ENCODE peak calls at places on chromosomes 11 and 22, in four cellular contexts. Y is natural killer cell, D is HFFc6, H is OCI-LY7. B is an unnamed sample.

GRCh38 chr11:117691206-117691490 is 105.9 kb downstream of the DSCAML1 start:
- DNase-seq in Y (no peak), D (no peak), H (no peak), B (no peak)

GRCh38 chr11:2805388-2806057 is 80.1 kb downstream of the CDKN1C start:
- DNase-seq in Y (peak), D (no peak), H (no peak), B (no peak)

GRCh38 chr11:19644316-19644715 is 68.3 kb upstream of the NAV2 start:
- DNase-seq in Y (no peak), D (no peak), H (no peak), B (no peak)

GRCh38 chr11:108669711-108670110 is 4.8 kb downstream of the DDX10 start:
- DNase-seq in Y (no peak), D (no peak), H (no peak), B (no peak)

GRCh38 chr11:35682230-35683195 is 19.9 kb downstream of the TRIM44 start:
- DNase-seq in Y (no peak), D (peak), H (no peak), B (no peak)

GRCh38 chr11:11706022-11706421 is 84.2 kb upstream of the GALNT18 start:
- DNase-seq in Y (no peak), D (no peak), H (no peak), B (no peak)

GRCh38 chr11:130180491-130180890 is 20.9 kb downstream of the ST14 start:
- DNase-seq in Y (no peak), D (peak), H (peak), B (no peak)

GRCh38 chr11:2898366-2899079 is 12.9 kb upstream of the CDKN1C start:
- DNase-seq in Y (peak), D (peak), H (no peak), B (no peak)

GRCh38 chr11:75667268-75667830 is 1.5 kb downstream of the MAP6 start:
- DNase-seq in Y (no peak), D (no peak), H (no peak), B (no peak)

GRCh38 chr22:37560682-37561208 is 465 bp downstream of the CDC42EP1 start:
- DNase-seq in Y (no peak), D (peak), H (no peak), B (no peak)

GRCh38 chr11:20488352-20488751 is 100.8 kb downstream of the PRMT3 start:
- DNase-seq in Y (no peak), D (no peak), H (no peak), B (no peak)

GRCh38 chr11:35243774-35244173 is 104.8 kb downstream of the CD44 start:
- DNase-seq in Y (no peak), D (no peak), H (no peak), B (no peak)

GRCh38 chr11:7597620-7598019 is 75.7 kb downstream of the CYB5R2 start:
- DNase-seq in Y (no peak), D (no peak), H (no peak), B (no peak)

GRCh38 chr22:36286096-36286957 is 33.4 kb downstream of the APOL1 start:
- DNase-seq in Y (peak), D (peak), H (peak), B (peak)

GRCh38 chr11:122976734-122977454 is 4.7 kb downstream of the BSX start:
- DNase-seq in Y (no peak), D (no peak), H (no peak), B (no peak)

GRCh38 chr11:118401880-118402590 is 629 bp downstream of the ATP5MG start:
- DNase-seq in Y (no peak), D (peak), H (no peak), B (no peak)

GRCh38 chr11:2267871-2268825 is 2.2 kb downstream of the ASCL2 start:
- DNase-seq in Y (peak), D (no peak), H (no peak), B (no peak)

GRCh38 chr22:18955696-18956095 is 19.6 kb upstream of the PRODH start:
- DNase-seq in Y (no peak), D (no peak), H (no peak), B (no peak)

GRCh38 chr11:67071420-67072284 is 15.0 kb downstream of the RHOD start:
- DNase-seq in Y (peak), D (no peak), H (peak), B (peak)

GRCh38 chr11:92285776-92286175 is 61.2 kb downstream of the FAT3 start:
- DNase-seq in Y (no peak), D (no peak), H (no peak), B (no peak)

GRCh38 chr22:36068776-36069344 is 40.2 kb upstream of the RBFOX2 start:
- DNase-seq in Y (no peak), D (no peak), H (peak), B (no peak)

GRCh38 chr22:27998511-27999410 is 79.7 kb upstream of the PITPNB start:
- DNase-seq in Y (no peak), D (no peak), H (no peak), B (no peak)

GRCh38 chr11:2911088-2912037 is 17.9 kb downstream of the PHLDA2 start:
- DNase-seq in Y (no peak), D (no peak), H (no peak), B (no peak)

GRCh38 chr11:110147965-110148709 is 54.9 kb downstream of the ZC3H12C start:
- DNase-seq in Y (no peak), D (peak), H (no peak), B (no peak)

GRCh38 chr11:931385-931784 is 5.7 kb downstream of the AP2A2 start:
- DNase-seq in Y (no peak), D (no peak), H (no peak), B (no peak)

GRCh38 chr22:43014062-43014875 is 680 bp downstream of the PACSIN2 start:
- DNase-seq in Y (peak), D (no peak), H (peak), B (no peak)

GRCh38 chr11:128757235-128757711 is 63.4 kb downstream of the FLI1 start:
- DNase-seq in Y (peak), D (peak), H (peak), B (no peak)

GRCh38 chr22:27992294-27993165 is 73.5 kb upstream of the PITPNB start:
- DNase-seq in Y (peak), D (no peak), H (no peak), B (no peak)

GRCh38 chr11:117230286-117230961 is 1.4 kb downstream of the PCSK7 start:
- DNase-seq in Y (peak), D (no peak), H (peak), B (no peak)

GRCh38 chr11:100562102-100562501 is 125.0 kb upstream of the ARHGAP42 start:
- DNase-seq in Y (no peak), D (peak), H (no peak), B (no peak)

GRCh38 chr22:37627545-37627944 is 11.9 kb upstream of the SH3BP1 start:
- DNase-seq in Y (no peak), D (no peak), H (peak), B (no peak)

GRCh38 chr11:5297671-5298070 is 4.1 kb downstream of the OR51B4 start:
- DNase-seq in Y (no peak), D (no peak), H (no peak), B (no peak)

GRCh38 chr11:5289696-5290095 is 12.1 kb downstream of the OR51B4 start:
- DNase-seq in Y (no peak), D (no peak), H (no peak), B (no peak)

GRCh38 chr11:5291207-5291838 is 10.4 kb downstream of the OR51B4 start:
- DNase-seq in Y (no peak), D (peak), H (peak), B (no peak)

GRCh38 chr11:5288912-5289525 is 12.7 kb downstream of the OR51B4 start:
- DNase-seq in Y (no peak), D (no peak), H (no peak), B (no peak)

DNA sequence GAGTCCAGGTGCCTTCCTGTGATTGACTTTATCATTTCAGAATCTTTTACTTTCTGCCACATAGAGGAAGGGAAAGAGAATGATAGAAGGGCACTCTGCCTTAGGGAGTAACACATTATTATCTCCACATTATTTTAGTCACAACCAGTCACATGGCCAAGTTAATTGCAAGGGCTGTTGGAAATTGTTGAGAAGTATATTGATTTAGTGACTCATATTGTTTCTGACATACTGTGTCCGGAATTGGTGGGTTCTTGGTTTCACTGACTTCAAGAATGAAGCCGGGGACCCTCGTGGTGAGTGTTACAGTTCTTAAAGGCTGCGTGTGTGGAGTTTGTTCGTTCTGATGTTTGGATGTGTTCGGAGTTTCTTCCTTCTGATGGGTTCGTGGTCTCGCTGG is 8.7 kb downstream of the OR51B4 start:
- DNase-seq in Y (no peak), D (no peak), H (no peak), B (no peak)
- TF ChIP-seq CTCF in Y (no peak), D (no peak), H (no peak), B (no peak)

DNA sequence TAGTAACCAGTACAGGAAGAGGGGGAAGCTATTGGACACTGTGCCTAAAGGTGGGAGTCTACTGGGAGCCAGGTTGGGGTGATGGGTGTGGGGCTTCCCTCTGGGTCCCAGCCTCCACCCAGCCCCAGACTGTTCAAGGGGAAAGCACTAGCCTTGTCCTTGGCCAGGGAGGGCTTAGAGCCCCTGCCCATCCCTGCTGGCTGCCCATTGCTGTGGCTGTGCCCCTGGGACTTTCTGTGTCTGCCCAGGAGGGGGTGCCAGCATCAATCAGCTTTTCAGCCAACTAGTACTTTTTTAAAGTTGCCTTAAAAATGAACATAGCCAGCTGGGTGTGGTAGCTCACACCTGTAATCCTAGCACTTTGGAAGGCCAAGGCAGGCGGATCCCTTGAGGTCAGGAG is 19.9 kb downstream of the INCENP start:
- DNase-seq in Y (peak), D (no peak), H (no peak), B (no peak)
- TF ChIP-seq CTCF in Y (no peak), D (peak), H (peak), B (no peak)

DNA sequence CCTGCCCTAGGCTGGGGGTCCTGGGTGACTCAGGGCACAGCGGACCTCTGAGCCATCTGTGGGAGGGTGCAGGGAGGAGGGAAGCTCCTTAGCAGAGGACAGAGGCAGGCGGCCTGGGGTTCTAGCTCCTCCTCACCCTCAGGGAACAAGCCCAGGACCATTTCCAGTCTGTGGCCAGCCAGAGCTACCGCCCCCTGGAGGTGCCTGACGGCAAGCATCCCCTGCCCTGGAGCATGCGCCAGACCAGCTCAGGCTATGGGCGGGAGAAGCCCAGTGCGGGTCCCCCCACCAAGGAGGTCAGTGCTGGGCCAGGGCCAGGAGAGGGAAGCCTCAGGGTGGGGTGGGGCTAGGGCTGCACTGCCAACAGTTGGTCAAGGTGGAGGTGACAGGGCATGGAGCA is 26.0 kb upstream of the LRRC10B start:
- DNase-seq in Y (no peak), D (peak), H (peak), B (no peak)
- TF ChIP-seq CTCF in Y (peak), D (peak), H (peak), B (peak)

DNA sequence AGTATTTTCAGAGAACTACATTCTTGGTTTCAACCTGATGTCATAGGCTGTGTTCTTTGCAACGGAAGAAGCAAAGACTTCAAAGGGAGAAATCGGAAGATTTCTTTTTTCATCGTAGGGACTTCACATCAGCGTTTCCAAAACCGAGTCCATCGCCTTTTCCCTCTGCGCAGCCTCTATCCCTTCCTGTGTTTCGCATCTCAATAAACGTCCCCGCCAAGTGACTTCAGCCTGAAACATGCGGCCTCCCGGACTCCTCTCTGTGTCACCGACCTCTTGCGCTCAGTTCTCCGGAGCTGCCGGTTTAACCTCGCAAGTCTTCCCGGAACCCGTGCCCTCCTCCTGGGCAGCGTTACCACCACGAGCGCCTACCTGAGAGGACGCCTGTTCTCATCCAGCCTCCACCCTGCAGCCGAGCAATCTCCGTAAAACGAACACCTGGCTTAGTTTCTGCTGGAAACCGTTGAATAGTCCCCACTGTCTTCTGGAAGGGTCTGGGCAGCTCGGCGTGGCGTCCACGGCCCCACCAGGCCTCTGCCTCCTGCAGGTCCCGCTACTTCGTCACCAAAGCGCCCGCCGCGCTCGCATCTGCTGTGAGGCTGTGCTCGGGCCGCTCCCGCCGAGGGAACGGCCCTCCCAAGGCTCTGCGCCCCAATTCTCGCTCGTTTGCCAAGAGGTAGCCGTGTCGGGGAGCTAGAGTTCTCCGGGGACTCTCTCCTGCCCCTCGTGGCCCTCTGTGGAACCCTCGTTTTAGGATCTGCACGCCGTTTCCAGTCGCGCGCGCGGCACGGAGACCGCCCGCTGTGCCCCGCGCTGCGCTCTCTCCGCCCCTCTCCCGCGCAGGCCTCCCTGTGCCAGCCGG is at the start of gene GLB1L3:
- DNase-seq in Y (no peak), D (no peak), H (no peak), B (no peak)
- TF ChIP-seq CTCF in Y (peak), D (peak), H (no peak), B (no peak)

DNA sequence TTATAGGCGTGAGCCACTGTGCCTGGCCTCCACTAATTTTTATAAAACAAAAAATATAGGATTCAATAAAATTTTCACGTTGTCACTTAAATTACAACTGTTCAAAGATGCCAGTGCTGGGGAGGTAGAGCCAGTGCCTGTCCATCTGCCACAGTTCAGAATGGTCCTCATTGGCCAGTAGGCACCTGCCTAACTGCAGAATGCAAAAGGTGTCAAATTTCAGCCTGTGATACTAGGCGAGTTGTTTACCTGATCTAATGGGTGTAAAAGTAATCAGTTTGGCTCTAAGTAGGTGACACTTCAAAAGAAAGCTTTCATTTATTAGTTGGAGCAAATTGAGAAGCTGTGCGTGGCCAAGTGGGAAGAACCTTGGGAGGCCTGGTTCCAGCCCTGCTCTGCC is 2.4 kb downstream of the SMARCB1 start:
- DNase-seq in Y (no peak), D (no peak), H (no peak), B (no peak)
- TF ChIP-seq CTCF in Y (no peak), D (no peak), H (no peak), B (no peak)

GRCh38 chr11:114298701-114299090 is 2.5 kb downstream of the NNMT start:
- DNase-seq in Y (no peak), D (no peak), H (no peak), B (no peak)

GRCh38 chr11:114295676-114296081 is 520 bp upstream of the NNMT start:
- DNase-seq in Y (no peak), D (no peak), H (no peak), B (no peak)

GRCh38 chr11:114296979-114297372 is 777 bp downstream of the NNMT start:
- DNase-seq in Y (no peak), D (no peak), H (no peak), B (no peak)

GRCh38 chr11:114297806-114298700 is 1.9 kb downstream of the NNMT start:
- DNase-seq in Y (no peak), D (no peak), H (no peak), B (no peak)

GRCh38 chr11:114296190-114296978 is at the start of gene NNMT:
- DNase-seq in Y (no peak), D (peak), H (no peak), B (no peak)
- TF ChIP-seq CTCF in Y (no peak), D (peak), H (no peak), B (no peak)

GRCh38 chr11:17063171-17064002 is 14.1 kb downstream of the RPS13 start:
- DNase-seq in Y (no peak), D (peak), H (peak), B (no peak)
- TF ChIP-seq CTCF in Y (no peak), D (peak), H (peak), B (peak)

GRCh38 chr11:102494216-102494615 is 36.3 kb downstream of the MMP7 start:
- DNase-seq in Y (no peak), D (peak), H (no peak), B (no peak)
- TF ChIP-seq CTCF in Y (no peak), D (no peak), H (no peak), B (no peak)

GRCh38 chr11:94737171-94737611 is 31.0 kb upstream of the AMOTL1 start:
- DNase-seq in Y (no peak), D (peak), H (no peak), B (no peak)
- TF ChIP-seq CTCF in Y (no peak), D (no peak), H (no peak), B (no peak)

B was measured in D721Med.